ENCODE peak calls at places on chromosomes 6 and 20, in seven cellular contexts. One of them, this sample, is unnamed. For H3K4me1, the result is how much of the 10 kb centered on the place peaks cover.

GRCh38 chr20:7695622-7696021 is 244.6 kb downstream of the HAO1 start:
- DNase-seq in cardiac muscle cell: peak
- DNase-seq in naive thymus-derived CD4-positive, alpha-beta T cell: no peak
- DNase-seq in heart left ventricle: no peak
- DNase-seq in psoas muscle: no peak
- DNase-seq in neuronal stem cell: no peak
- DNase-seq in mammary epithelial cell: peak
- DNase-seq in this sample: no peak

GRCh38 chr6:72798196-72798595 is 176.3 kb downstream of the KCNQ5 start:
- DNase-seq in cardiac muscle cell: peak
- DNase-seq in naive thymus-derived CD4-positive, alpha-beta T cell: no peak
- DNase-seq in heart left ventricle: no peak
- DNase-seq in psoas muscle: no peak
- DNase-seq in neuronal stem cell: no peak
- DNase-seq in mammary epithelial cell: peak
- DNase-seq in this sample: no peak

GRCh38 chr6:129186988-129187387 is 304.1 kb downstream of the LAMA2 start:
- DNase-seq in cardiac muscle cell: peak
- DNase-seq in naive thymus-derived CD4-positive, alpha-beta T cell: no peak
- DNase-seq in heart left ventricle: no peak
- DNase-seq in psoas muscle: no peak
- DNase-seq in neuronal stem cell: no peak
- DNase-seq in mammary epithelial cell: peak
- DNase-seq in this sample: no peak

GRCh38 chr20:40265872-40266533 is 423.0 kb downstream of the MAFB start:
- DNase-seq in cardiac muscle cell: peak
- DNase-seq in naive thymus-derived CD4-positive, alpha-beta T cell: no peak
- DNase-seq in heart left ventricle: no peak
- DNase-seq in psoas muscle: no peak
- DNase-seq in neuronal stem cell: no peak
- DNase-seq in mammary epithelial cell: peak
- DNase-seq in this sample: peak

GRCh38 chr20:43728686-43729255 is 2.0 kb upstream of the GTSF1L start:
- DNase-seq in cardiac muscle cell: no peak
- DNase-seq in naive thymus-derived CD4-positive, alpha-beta T cell: no peak
- DNase-seq in heart left ventricle: no peak
- DNase-seq in psoas muscle: no peak
- DNase-seq in neuronal stem cell: no peak
- DNase-seq in mammary epithelial cell: no peak
- DNase-seq in this sample: no peak

GRCh38 chr6:33206027-33206863 is 1.8 kb downstream of the HSD17B8 start:
- DNase-seq in cardiac muscle cell: no peak
- DNase-seq in naive thymus-derived CD4-positive, alpha-beta T cell: no peak
- DNase-seq in heart left ventricle: no peak
- DNase-seq in psoas muscle: no peak
- DNase-seq in neuronal stem cell: no peak
- DNase-seq in mammary epithelial cell: no peak
- DNase-seq in this sample: no peak

GRCh38 chr6:16676978-16677377 is 84.3 kb downstream of the ATXN1 start:
- DNase-seq in cardiac muscle cell: peak
- DNase-seq in naive thymus-derived CD4-positive, alpha-beta T cell: no peak
- DNase-seq in heart left ventricle: no peak
- DNase-seq in psoas muscle: no peak
- DNase-seq in neuronal stem cell: no peak
- DNase-seq in mammary epithelial cell: no peak
- DNase-seq in this sample: no peak

GRCh38 chr6:128725271-128726233 is 157.4 kb upstream of the LAMA2 start:
- DNase-seq in cardiac muscle cell: peak
- DNase-seq in naive thymus-derived CD4-positive, alpha-beta T cell: no peak
- DNase-seq in heart left ventricle: no peak
- DNase-seq in psoas muscle: no peak
- DNase-seq in neuronal stem cell: peak
- DNase-seq in mammary epithelial cell: no peak
- DNase-seq in this sample: peak

GRCh38 chr6:137657351-137657911 is 163.2 kb upstream of the OLIG3 start:
- DNase-seq in cardiac muscle cell: no peak
- DNase-seq in naive thymus-derived CD4-positive, alpha-beta T cell: no peak
- DNase-seq in heart left ventricle: no peak
- DNase-seq in psoas muscle: no peak
- DNase-seq in neuronal stem cell: no peak
- DNase-seq in mammary epithelial cell: peak
- DNase-seq in this sample: no peak

GRCh38 chr6:82045965-82046756 is 201.4 kb downstream of the IBTK start:
- DNase-seq in cardiac muscle cell: peak
- DNase-seq in naive thymus-derived CD4-positive, alpha-beta T cell: no peak
- DNase-seq in heart left ventricle: no peak
- DNase-seq in psoas muscle: no peak
- DNase-seq in neuronal stem cell: no peak
- DNase-seq in mammary epithelial cell: no peak
- DNase-seq in this sample: no peak

GRCh38 chr6:37441651-37442050 is 8.6 kb downstream of the CMTR1 start:
- DNase-seq in cardiac muscle cell: no peak
- DNase-seq in naive thymus-derived CD4-positive, alpha-beta T cell: no peak
- DNase-seq in heart left ventricle: no peak
- DNase-seq in psoas muscle: no peak
- DNase-seq in neuronal stem cell: no peak
- DNase-seq in mammary epithelial cell: no peak
- DNase-seq in this sample: no peak

GRCh38 chr20:942611-943010 is 26.5 kb upstream of the ANGPT4 start:
- DNase-seq in cardiac muscle cell: no peak
- DNase-seq in naive thymus-derived CD4-positive, alpha-beta T cell: no peak
- DNase-seq in heart left ventricle: no peak
- DNase-seq in psoas muscle: no peak
- DNase-seq in neuronal stem cell: no peak
- DNase-seq in mammary epithelial cell: no peak
- DNase-seq in this sample: no peak

GRCh38 chr6:33914519-33915120 is 110.8 kb upstream of the MLN start:
- DNase-seq in cardiac muscle cell: no peak
- DNase-seq in naive thymus-derived CD4-positive, alpha-beta T cell: peak
- DNase-seq in heart left ventricle: peak
- DNase-seq in psoas muscle: no peak
- DNase-seq in neuronal stem cell: no peak
- DNase-seq in mammary epithelial cell: no peak
- DNase-seq in this sample: peak

GRCh38 chr20:16128538-16129106 is 444.6 kb downstream of the KIF16B start:
- DNase-seq in cardiac muscle cell: no peak
- DNase-seq in naive thymus-derived CD4-positive, alpha-beta T cell: no peak
- DNase-seq in heart left ventricle: no peak
- DNase-seq in psoas muscle: no peak
- DNase-seq in neuronal stem cell: no peak
- DNase-seq in mammary epithelial cell: peak
- DNase-seq in this sample: no peak

GRCh38 chr20:63522981-63523611 is 2.5 kb downstream of the PPDPF start:
- DNase-seq in cardiac muscle cell: no peak
- DNase-seq in naive thymus-derived CD4-positive, alpha-beta T cell: no peak
- DNase-seq in heart left ventricle: peak
- DNase-seq in psoas muscle: peak
- DNase-seq in neuronal stem cell: no peak
- DNase-seq in mammary epithelial cell: no peak
- DNase-seq in this sample: no peak

GRCh38 chr20:25284131-25284601 is 36.3 kb downstream of the PYGB start:
- DNase-seq in cardiac muscle cell: no peak
- DNase-seq in naive thymus-derived CD4-positive, alpha-beta T cell: no peak
- DNase-seq in heart left ventricle: peak
- DNase-seq in psoas muscle: no peak
- DNase-seq in neuronal stem cell: no peak
- DNase-seq in mammary epithelial cell: no peak
- DNase-seq in this sample: no peak

GRCh38 chr6:119557239-119557638 is 207.7 kb upstream of the MAN1A1 start:
- DNase-seq in cardiac muscle cell: no peak
- DNase-seq in naive thymus-derived CD4-positive, alpha-beta T cell: no peak
- DNase-seq in heart left ventricle: no peak
- DNase-seq in psoas muscle: no peak
- DNase-seq in neuronal stem cell: no peak
- DNase-seq in mammary epithelial cell: no peak
- DNase-seq in this sample: no peak

GRCh38 chr6:44224154-44224977 is 971 bp downstream of the SLC29A1 start:
- DNase-seq in cardiac muscle cell: peak
- DNase-seq in naive thymus-derived CD4-positive, alpha-beta T cell: no peak
- DNase-seq in heart left ventricle: no peak
- DNase-seq in psoas muscle: no peak
- DNase-seq in neuronal stem cell: no peak
- DNase-seq in mammary epithelial cell: peak
- DNase-seq in this sample: peak

GRCh38 chr6:166998256-166999144 is 697 bp upstream of the CEP43 start:
- DNase-seq in cardiac muscle cell: no peak
- DNase-seq in naive thymus-derived CD4-positive, alpha-beta T cell: no peak
- DNase-seq in heart left ventricle: peak
- DNase-seq in psoas muscle: peak
- DNase-seq in neuronal stem cell: peak
- DNase-seq in mammary epithelial cell: peak
- DNase-seq in this sample: peak

GRCh38 chr6:17905611-17906592 is 81.5 kb downstream of the KIF13A start:
- DNase-seq in cardiac muscle cell: no peak
- DNase-seq in naive thymus-derived CD4-positive, alpha-beta T cell: no peak
- DNase-seq in heart left ventricle: no peak
- DNase-seq in psoas muscle: no peak
- DNase-seq in neuronal stem cell: no peak
- DNase-seq in mammary epithelial cell: peak
- DNase-seq in this sample: no peak

GRCh38 chr6:123804771-123805540 is 1.3 kb downstream of the NKAIN2 start:
- DNase-seq in cardiac muscle cell: no peak
- DNase-seq in naive thymus-derived CD4-positive, alpha-beta T cell: no peak
- DNase-seq in heart left ventricle: no peak
- DNase-seq in psoas muscle: no peak
- DNase-seq in neuronal stem cell: no peak
- DNase-seq in mammary epithelial cell: no peak
- DNase-seq in this sample: no peak

GRCh38 chr20:20690676-20691476 is 21.6 kb downstream of the RALGAPA2 start:
- DNase-seq in cardiac muscle cell: peak
- DNase-seq in naive thymus-derived CD4-positive, alpha-beta T cell: no peak
- DNase-seq in heart left ventricle: no peak
- DNase-seq in psoas muscle: no peak
- DNase-seq in neuronal stem cell: no peak
- DNase-seq in mammary epithelial cell: no peak
- DNase-seq in this sample: no peak

GRCh38 chr6:80769101-80769500 is 662.6 kb downstream of the BCKDHB start:
- DNase-seq in cardiac muscle cell: no peak
- DNase-seq in naive thymus-derived CD4-positive, alpha-beta T cell: no peak
- DNase-seq in heart left ventricle: no peak
- DNase-seq in psoas muscle: no peak
- DNase-seq in neuronal stem cell: no peak
- DNase-seq in mammary epithelial cell: no peak
- DNase-seq in this sample: no peak

GRCh38 chr6:50145125-50145524 is 95.4 kb upstream of the DEFB112 start:
- DNase-seq in cardiac muscle cell: no peak
- DNase-seq in naive thymus-derived CD4-positive, alpha-beta T cell: no peak
- DNase-seq in heart left ventricle: no peak
- DNase-seq in psoas muscle: no peak
- DNase-seq in neuronal stem cell: no peak
- DNase-seq in mammary epithelial cell: no peak
- DNase-seq in this sample: peak

GRCh38 chr6:114100421-114100820 is 129.5 kb upstream of the HDAC2 start:
- DNase-seq in cardiac muscle cell: no peak
- DNase-seq in naive thymus-derived CD4-positive, alpha-beta T cell: no peak
- DNase-seq in heart left ventricle: no peak
- DNase-seq in psoas muscle: no peak
- DNase-seq in neuronal stem cell: no peak
- DNase-seq in mammary epithelial cell: no peak
- DNase-seq in this sample: no peak

GRCh38 chr6:118705799-118706481 is 54.5 kb upstream of the CEP85L start:
- DNase-seq in cardiac muscle cell: peak
- DNase-seq in naive thymus-derived CD4-positive, alpha-beta T cell: peak
- DNase-seq in heart left ventricle: no peak
- DNase-seq in psoas muscle: no peak
- DNase-seq in neuronal stem cell: peak
- DNase-seq in mammary epithelial cell: peak
- DNase-seq in this sample: no peak

GRCh38 chr20:48294196-48294595 is 508.9 kb upstream of the SULF2 start:
- DNase-seq in cardiac muscle cell: peak
- DNase-seq in naive thymus-derived CD4-positive, alpha-beta T cell: no peak
- DNase-seq in heart left ventricle: no peak
- DNase-seq in psoas muscle: no peak
- DNase-seq in neuronal stem cell: no peak
- DNase-seq in mammary epithelial cell: no peak
- DNase-seq in this sample: no peak

GRCh38 chr6:12137480-12137879 is 125.4 kb downstream of the HIVEP1 start:
- DNase-seq in cardiac muscle cell: peak
- DNase-seq in naive thymus-derived CD4-positive, alpha-beta T cell: no peak
- DNase-seq in heart left ventricle: no peak
- DNase-seq in psoas muscle: peak
- DNase-seq in neuronal stem cell: no peak
- DNase-seq in mammary epithelial cell: peak
- DNase-seq in this sample: no peak

GRCh38 chr6:6856538-6857523 is 250.9 kb upstream of the RREB1 start:
- DNase-seq in cardiac muscle cell: peak
- DNase-seq in naive thymus-derived CD4-positive, alpha-beta T cell: peak
- DNase-seq in heart left ventricle: peak
- DNase-seq in psoas muscle: peak
- DNase-seq in neuronal stem cell: no peak
- DNase-seq in mammary epithelial cell: peak
- DNase-seq in this sample: no peak

GRCh38 chr20:49885558-49886332 is 29.6 kb downstream of the SPATA2 start:
- DNase-seq in cardiac muscle cell: no peak
- DNase-seq in naive thymus-derived CD4-positive, alpha-beta T cell: no peak
- DNase-seq in heart left ventricle: peak
- DNase-seq in psoas muscle: no peak
- DNase-seq in neuronal stem cell: no peak
- DNase-seq in mammary epithelial cell: no peak
- DNase-seq in this sample: no peak
- H3K4me1 ChIP-seq in cardiac muscle cell: under half
- H3K4me1 ChIP-seq in naive thymus-derived CD4-positive, alpha-beta T cell: under half
- H3K4me1 ChIP-seq in heart left ventricle: under half
- H3K4me1 ChIP-seq in psoas muscle: under half
- H3K4me1 ChIP-seq in neuronal stem cell: under half
- H3K4me1 ChIP-seq in mammary epithelial cell: under half
- H3K4me1 ChIP-seq in this sample: under half

GRCh38 chr6:163341671-163342070 is 72.8 kb upstream of the QKI start:
- DNase-seq in cardiac muscle cell: no peak
- DNase-seq in naive thymus-derived CD4-positive, alpha-beta T cell: no peak
- DNase-seq in heart left ventricle: no peak
- DNase-seq in psoas muscle: no peak
- DNase-seq in neuronal stem cell: no peak
- DNase-seq in mammary epithelial cell: no peak
- DNase-seq in this sample: no peak
- H3K27ac ChIP-seq in cardiac muscle cell: peak
- H3K27ac ChIP-seq in naive thymus-derived CD4-positive, alpha-beta T cell: no peak
- H3K27ac ChIP-seq in heart left ventricle: no peak
- H3K27ac ChIP-seq in psoas muscle: peak
- H3K27ac ChIP-seq in neuronal stem cell: peak
- H3K27ac ChIP-seq in mammary epithelial cell: no peak
- H3K27ac ChIP-seq in this sample: no peak

DNA sequence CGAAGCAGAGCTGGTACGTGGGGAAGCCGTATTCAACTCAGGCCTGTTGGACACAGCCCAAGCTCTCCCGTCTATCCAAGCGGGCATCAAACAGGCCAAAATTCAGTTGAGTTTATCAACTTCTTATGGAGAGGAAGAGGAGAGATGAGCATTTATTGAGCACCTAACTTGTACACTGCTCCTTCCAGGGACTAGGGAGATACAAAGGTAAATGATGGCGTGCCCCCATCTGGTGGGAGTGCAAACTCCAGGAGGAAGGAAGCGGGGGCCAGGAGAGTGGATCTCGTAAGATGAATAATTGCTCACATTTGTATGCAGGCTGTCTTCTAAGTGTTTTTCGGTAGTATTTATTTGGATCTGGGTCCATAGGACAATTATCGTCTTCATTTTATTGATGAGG is 146.6 kb downstream of the SOBP start:
- DNase-seq in cardiac muscle cell: no peak
- DNase-seq in naive thymus-derived CD4-positive, alpha-beta T cell: no peak
- DNase-seq in heart left ventricle: no peak
- DNase-seq in psoas muscle: no peak
- DNase-seq in neuronal stem cell: no peak
- DNase-seq in mammary epithelial cell: no peak
- DNase-seq in this sample: no peak
- H3K4me1 ChIP-seq in cardiac muscle cell: under half
- H3K4me1 ChIP-seq in naive thymus-derived CD4-positive, alpha-beta T cell: under half
- H3K4me1 ChIP-seq in heart left ventricle: under half
- H3K4me1 ChIP-seq in psoas muscle: under half
- H3K4me1 ChIP-seq in neuronal stem cell: under half
- H3K4me1 ChIP-seq in mammary epithelial cell: under half
- H3K4me1 ChIP-seq in this sample: under half

GRCh38 chr20:35302421-35303335 is 10.5 kb upstream of the FAM83C start:
- DNase-seq in cardiac muscle cell: no peak
- DNase-seq in naive thymus-derived CD4-positive, alpha-beta T cell: no peak
- DNase-seq in heart left ventricle: no peak
- DNase-seq in psoas muscle: no peak
- DNase-seq in neuronal stem cell: no peak
- DNase-seq in mammary epithelial cell: peak
- DNase-seq in this sample: no peak
- H3K27ac ChIP-seq in cardiac muscle cell: no peak
- H3K27ac ChIP-seq in naive thymus-derived CD4-positive, alpha-beta T cell: no peak
- H3K27ac ChIP-seq in heart left ventricle: no peak
- H3K27ac ChIP-seq in psoas muscle: no peak
- H3K27ac ChIP-seq in neuronal stem cell: no peak
- H3K27ac ChIP-seq in mammary epithelial cell: peak
- H3K27ac ChIP-seq in this sample: no peak

This sample was measured in Karpas-422.